ENCODE peak calls at places on chromosomes 5 and 9, in four cellular contexts. X, L, H and W are unnamed samples.

GRCh38 chr9:130933114-130934046 is 5.7 kb downstream of the FIBCD1 start:
- DNase-seq in X (no peak), L (no peak), H (no peak), W (peak)

GRCh38 chr5:267716-268115 is 3.7 kb upstream of the PDCD6 start:
- DNase-seq in X (no peak), L (no peak), H (no peak), W (no peak)

GRCh38 chr9:110536802-110537201 is 42.7 kb downstream of the SVEP1 start:
- DNase-seq in X (no peak), L (no peak), H (no peak), W (no peak)

GRCh38 chr5:127176769-127177168 is 103.5 kb upstream of the C5orf63 start:
- DNase-seq in X (no peak), L (no peak), H (no peak), W (no peak)

GRCh38 chr5:1346627-1347440 is 1.9 kb upstream of the CLPTM1L start:
- DNase-seq in X (no peak), L (peak), H (no peak), W (no peak)

GRCh38 chr9:123990427-123990826 is 21.1 kb upstream of the LHX2 start:
- DNase-seq in X (no peak), L (no peak), H (no peak), W (no peak)

GRCh38 chr5:136062563-136063274 is 33.9 kb downstream of the TGFBI start:
- DNase-seq in X (no peak), L (no peak), H (no peak), W (no peak)

GRCh38 chr5:178483620-178484019 is 106.6 kb downstream of the COL23A1 start:
- DNase-seq in X (peak), L (peak), H (no peak), W (peak)

GRCh38 chr9:131605770-131606590 is 60.7 kb downstream of the PRRT1B start:
- DNase-seq in X (no peak), L (no peak), H (no peak), W (peak)

GRCh38 chr9:98877211-98877730 is 66.4 kb upstream of the COL15A1 start:
- DNase-seq in X (no peak), L (no peak), H (no peak), W (peak)

GRCh38 chr9:15220658-15221310 is 86.2 kb downstream of the TTC39B start:
- DNase-seq in X (no peak), L (no peak), H (no peak), W (no peak)

GRCh38 chr9:93295031-93295430 is 111.1 kb downstream of the WNK2 start:
- DNase-seq in X (peak), L (peak), H (peak), W (no peak)

GRCh38 chr5:92492908-92493307 is 1088.1 kb downstream of the NR2F1-AS1 start:
- DNase-seq in X (no peak), L (no peak), H (no peak), W (no peak)

GRCh38 chr9:137411260-137411659 is 11.7 kb downstream of the EXD3 start:
- DNase-seq in X (no peak), L (no peak), H (no peak), W (no peak)

GRCh38 chr9:93682155-93682968 is 106.0 kb downstream of the PHF2 start:
- DNase-seq in X (peak), L (peak), H (peak), W (peak)

GRCh38 chr9:108093773-108094675 is 604.5 kb upstream of the KLF4 start:
- DNase-seq in X (no peak), L (no peak), H (no peak), W (no peak)

GRCh38 chr9:98154678-98155077 is 35.7 kb upstream of the TRIM14 start:
- DNase-seq in X (no peak), L (no peak), H (no peak), W (no peak)

GRCh38 chr9:12702160-12702758 is 9.1 kb downstream of the TYRP1 start:
- DNase-seq in X (peak), L (no peak), H (no peak), W (peak)

GRCh38 chr5:179794171-179794570 is 385 bp downstream of the LTC4S start:
- DNase-seq in X (no peak), L (no peak), H (peak), W (no peak)

GRCh38 chr5:68478306-68479091 is 262.9 kb downstream of the PIK3R1 start:
- DNase-seq in X (no peak), L (no peak), H (no peak), W (no peak)

GRCh38 chr9:3431890-3432289 is 93.9 kb downstream of the RFX3 start:
- DNase-seq in X (no peak), L (no peak), H (no peak), W (no peak)
- TF ChIP-seq POLR2A in X (no peak), L (no peak), H (no peak), W (no peak)

DNA sequence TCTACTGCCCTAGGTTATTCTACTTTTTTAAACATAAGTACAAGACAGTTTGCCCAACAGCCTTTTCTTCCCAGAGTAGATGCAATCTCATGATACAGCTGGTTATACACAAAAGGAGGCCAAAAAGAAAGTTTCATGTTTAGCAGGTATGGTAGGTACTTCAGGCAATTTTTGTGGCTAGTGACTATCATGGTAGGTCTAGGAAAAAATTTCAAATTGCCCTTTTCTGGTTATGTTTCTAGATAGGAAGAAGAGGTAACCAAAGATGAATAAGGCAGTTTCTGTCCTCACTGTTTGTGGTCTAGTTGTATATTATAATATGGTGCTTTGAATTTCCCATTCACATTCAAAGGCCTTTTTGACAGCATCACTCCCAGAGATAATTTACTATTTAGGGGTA is 19.7 kb downstream of the MEGF9 start:
- DNase-seq in X (no peak), L (no peak), H (no peak), W (no peak)
- H3K27ac ChIP-seq in X (no peak), L (peak), H (no peak), W (no peak)

GRCh38 chr9:68507098-68507795 is 33.4 kb downstream of the TMEM252 start:
- DNase-seq in X (no peak), L (no peak), H (no peak), W (no peak)
- TF ChIP-seq CTCF in X (peak), L (peak), H (peak), W (peak)

GRCh38 chr5:78638423-78638822 is 10.1 kb downstream of the LHFPL2 start:
- DNase-seq in X (peak), L (no peak), H (peak), W (peak)
- TF ChIP-seq POLR2A in X (no peak), L (no peak), H (no peak), W (peak)

GRCh38 chr5:140262839-140263238 is 40.1 kb downstream of the PFDN1 start:
- DNase-seq in X (no peak), L (no peak), H (no peak), W (no peak)
- H3K27ac ChIP-seq in X (no peak), L (no peak), H (no peak), W (no peak)